ENCODE peak calls at places on chromosomes 16 and 17, in seven cellular contexts. T is HEK293T, E is H1, J is HCT116, N is GM12878, G is HepG2, Q is K562. C is an unnamed sample.

GRCh38 chr17:28533091-28533670 is 19.2 kb downstream of the UNC119 start:
- DNase-seq in T (no peak), E (no peak), J (no peak), N (no peak), G (no peak), Q (no peak), C (no peak)

GRCh38 chr16:64910351-64910750 is 211.5 kb downstream of the CDH11 start:
- DNase-seq in T (no peak), E (no peak), J (no peak), N (no peak), G (no peak), Q (no peak), C (peak; percentile 10)

GRCh38 chr17:45579529-45580495 is 89.3 kb upstream of the PLEKHM1 start:
- DNase-seq in T (peak; percentile 20), E (peak; percentile 63), J (no peak), N (no peak), G (no peak), Q (peak; percentile 24), C (no peak)

GRCh38 chr17:30226878-30227277 is 8.6 kb downstream of the SLC6A4 start:
- DNase-seq in T (no peak), E (no peak), J (no peak), N (no peak), G (peak; percentile 34), Q (no peak), C (no peak)

GRCh38 chr17:41500131-41500911 is 5.1 kb downstream of the KRT13 start:
- DNase-seq in T (no peak), E (no peak), J (peak; percentile 77), N (no peak), G (no peak), Q (peak; percentile 84), C (no peak)

GRCh38 chr17:65489413-65490170 is 71.9 kb downstream of the AXIN2 start:
- DNase-seq in T (no peak), E (no peak), J (no peak), N (no peak), G (no peak), Q (no peak), C (no peak)

GRCh38 chr17:45127583-45128300 is 4.6 kb downstream of the PLCD3 start:
- DNase-seq in T (no peak), E (no peak), J (no peak), N (no peak), G (peak; percentile 85), Q (no peak), C (no peak)

GRCh38 chr16:50550035-50550434 is 1.8 kb downstream of the NKD1 start:
- DNase-seq in T (no peak), E (no peak), J (no peak), N (no peak), G (no peak), Q (no peak), C (no peak)

GRCh38 chr17:66814026-66814425 is 20.9 kb upstream of the CACNG5 start:
- DNase-seq in T (no peak), E (no peak), J (no peak), N (no peak), G (no peak), Q (no peak), C (no peak)

GRCh38 chr17:20896153-20896649 is 146.6 kb downstream of the USP22 start:
- DNase-seq in T (no peak), E (no peak), J (no peak), N (no peak), G (no peak), Q (no peak), C (no peak)

GRCh38 chr16:68246121-68246520 is 948 bp downstream of the PLA2G15 start:
- DNase-seq in T (no peak), E (no peak), J (no peak), N (no peak), G (no peak), Q (no peak), C (no peak)

GRCh38 chr17:20302191-20302917 is 165.0 kb downstream of the LGALS9B start:
- DNase-seq in T (no peak), E (no peak), J (no peak), N (no peak), G (no peak), Q (no peak), C (no peak)

GRCh38 chr16:13885700-13886099 is 34.3 kb upstream of the ERCC4 start:
- DNase-seq in T (no peak), E (no peak), J (no peak), N (no peak), G (peak; percentile 86), Q (no peak), C (no peak)

GRCh38 chr16:13977177-13977576 is 57.2 kb downstream of the ERCC4 start:
- DNase-seq in T (no peak), E (no peak), J (no peak), N (no peak), G (no peak), Q (no peak), C (no peak)

GRCh38 chr16:4372578-4373355 is 1.1 kb downstream of the VASN start:
- DNase-seq in T (no peak), E (no peak), J (no peak), N (no peak), G (peak; percentile 86), Q (no peak), C (no peak)
- TF ChIP-seq SP1 in T (no peak), E (no peak), J (no peak), N (no peak), G (no peak), Q (no peak), C (no peak)

GRCh38 chr17:34075076-34075475 is 180.0 kb upstream of the CCL2 start:
- DNase-seq in T (no peak), E (no peak), J (no peak), N (no peak), G (no peak), Q (no peak), C (no peak)
- TF ChIP-seq SP1 in T (no peak), E (no peak), J (no peak), N (no peak), G (no peak), Q (no peak), C (no peak)

DNA sequence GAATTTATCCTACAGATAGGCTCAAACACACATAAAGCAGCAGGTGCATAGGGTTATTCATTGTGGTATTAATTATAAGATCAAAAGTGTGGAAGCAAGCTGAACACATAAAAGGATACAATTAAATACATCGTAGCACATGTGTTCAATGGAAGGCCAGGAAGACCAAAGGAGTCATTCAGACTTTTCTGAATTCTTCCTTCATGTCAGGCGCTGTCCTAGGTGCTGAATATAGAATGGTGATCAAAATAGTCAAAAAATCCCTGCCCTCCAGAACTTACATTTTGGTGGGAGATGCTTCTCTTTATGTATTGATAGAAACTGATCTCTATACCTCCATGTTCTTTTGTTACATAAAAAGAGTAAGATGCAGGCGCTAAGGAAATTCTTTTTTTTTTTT is 439.0 kb upstream of the ASIC2 start:
- DNase-seq in T (peak; percentile 7), E (no peak), J (no peak), N (no peak), G (peak; percentile 3), Q (peak; percentile 23), C (no peak)
- TF ChIP-seq SP1 in T (no peak), E (no peak), J (no peak), N (no peak), G (no peak), Q (no peak), C (no peak)

DNA sequence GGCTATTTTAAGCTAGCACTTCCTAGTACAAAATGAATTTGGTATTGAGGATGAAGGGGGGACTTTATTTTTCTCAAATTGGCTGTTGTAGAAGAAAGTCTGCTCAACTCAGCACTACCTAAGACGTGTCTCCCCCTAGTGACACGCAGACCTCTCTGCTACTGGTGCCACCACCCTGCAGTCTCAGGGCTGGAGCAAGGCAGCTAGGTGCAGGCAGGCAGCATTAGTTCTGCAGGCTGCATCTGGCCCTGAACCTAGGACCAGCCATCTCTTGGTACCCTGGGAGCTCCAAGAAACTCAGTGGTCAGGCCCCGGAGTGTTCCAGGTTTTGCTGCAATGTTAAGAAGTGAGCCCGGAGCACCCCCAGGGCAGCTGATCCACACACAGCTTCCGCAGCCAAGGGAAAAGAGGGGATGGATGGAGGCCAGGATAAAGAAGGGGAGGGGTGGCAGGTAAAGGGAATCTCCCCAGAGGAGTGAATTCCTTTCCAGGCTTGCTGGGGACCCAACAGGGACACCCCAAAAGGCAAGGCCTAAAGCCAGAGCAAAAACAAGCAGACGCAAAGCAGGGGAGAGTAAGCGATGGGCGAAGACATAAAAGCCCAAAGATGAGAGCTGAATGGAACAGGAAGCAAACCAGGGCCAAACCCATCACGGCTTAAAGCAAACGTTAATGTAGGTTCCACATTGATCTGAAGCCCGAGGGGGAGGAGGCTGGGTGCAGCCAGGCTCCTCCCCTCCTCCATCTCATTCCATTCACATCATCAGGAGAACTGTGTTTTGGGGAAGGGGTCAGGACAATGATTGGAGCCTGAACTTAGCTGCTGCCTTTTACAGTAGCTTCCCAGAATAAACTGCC is 200.5 kb downstream of the ZFHX3 start:
- DNase-seq in T (peak; percentile 42), E (no peak), J (no peak), N (no peak), G (peak; percentile 30), Q (peak; percentile 29), C (peak; percentile 55)
- TF ChIP-seq SP1 in T (no peak), E (no peak), J (no peak), N (no peak), G (no peak), Q (no peak), C (no peak)

GRCh38 chr16:49024896-49025295 is 256.7 kb downstream of the CBLN1 start:
- DNase-seq in T (no peak), E (no peak), J (no peak), N (no peak), G (no peak), Q (no peak), C (no peak)

GRCh38 chr16:49021136-49021535 is 260.5 kb downstream of the CBLN1 start:
- DNase-seq in T (no peak), E (peak; percentile 40), J (no peak), N (no peak), G (no peak), Q (no peak), C (no peak)

GRCh38 chr16:49022351-49022963 is 259.2 kb downstream of the CBLN1 start:
- DNase-seq in T (no peak), E (no peak), J (no peak), N (no peak), G (no peak), Q (no peak), C (no peak)

GRCh38 chr16:49024016-49024415 is 257.6 kb downstream of the CBLN1 start:
- DNase-seq in T (no peak), E (no peak), J (no peak), N (no peak), G (no peak), Q (no peak), C (no peak)

DNA sequence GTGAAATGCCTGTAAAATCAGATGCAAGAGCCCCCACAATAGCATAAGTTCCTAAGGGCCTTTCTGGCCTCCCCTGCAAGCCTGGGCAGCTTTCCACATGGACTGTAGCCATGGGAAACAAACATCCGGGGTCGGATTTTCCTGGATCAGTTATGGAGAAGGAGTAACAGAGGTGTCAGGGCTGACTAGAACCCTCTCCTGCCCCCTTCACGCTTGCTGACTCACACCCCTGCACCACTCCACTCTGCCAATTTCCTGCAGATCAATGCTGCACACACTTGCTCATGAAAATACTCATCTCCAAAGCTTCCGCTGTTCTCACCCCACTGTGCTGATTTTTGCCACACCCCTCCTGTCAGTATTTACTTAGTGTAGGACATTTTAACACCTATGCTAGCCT is 258.5 kb downstream of the CBLN1 start:
- DNase-seq in T (no peak), E (no peak), J (peak; percentile 36), N (no peak), G (no peak), Q (no peak), C (no peak)
- TF ChIP-seq SP1 in T (no peak), E (no peak), J (peak; percentile 45), N (no peak), G (no peak), Q (no peak), C (no peak)